ENCODE peak calls at places on chromosomes 11 and 22, in five cellular contexts. M is fibroblast of lung, S is hepatocyte, V is PC-9, Q is HCT116. Y is an unnamed sample.

GRCh38 chr11:133913761-133914160 is 43.0 kb downstream of the IGSF9B start:
- DNase-seq in V (no peak), M (no peak), S (no peak), Q (no peak), Y (no peak)

GRCh38 chr22:35335468-35335867 is 35.8 kb downstream of the TOM1 start:
- DNase-seq in Q (no peak), M (no peak), S (no peak), V (peak; percentile 61), Y (no peak)

GRCh38 chr11:198236-198806 is 5.4 kb downstream of the SCGB1C1 start:
- DNase-seq in Q (no peak), S (no peak), M (no peak), V (no peak), Y (no peak)

GRCh38 chr11:10305262-10305963 is 540 bp downstream of the ADM start:
- DNase-seq in S (peak; percentile 78), Q (no peak), V (no peak), M (peak; percentile 27), Y (peak; percentile 84)

GRCh38 chr11:63767415-63768231 is 952 bp downstream of the ZFTA start:
- DNase-seq in M (peak; percentile 91), V (peak; percentile 64), Q (peak; percentile 38), S (peak; percentile 78), Y (peak; percentile 74)

GRCh38 chr11:118911880-118912741 is 13.6 kb downstream of the BCL9L start:
- DNase-seq in V (peak; percentile 100), M (peak; percentile 86), S (peak; percentile 96), Q (peak; percentile 96), Y (peak; percentile 96)

GRCh38 chr22:39661842-39662676 is 91.5 kb downstream of the CACNA1I start:
- DNase-seq in M (no peak), S (peak; percentile 69), V (no peak), Q (no peak), Y (no peak)

GRCh38 chr11:63635762-63636465 is 21.7 kb upstream of the PLAAT3 start:
- DNase-seq in M (peak; percentile 71), S (peak; percentile 82), Q (peak; percentile 28), V (peak; percentile 51), Y (peak; percentile 74)

GRCh38 chr11:47132981-47133380 is 43.7 kb downstream of the ARFGAP2 start:
- DNase-seq in S (no peak), V (no peak), Q (no peak), M (no peak), Y (no peak)
- H3K27ac ChIP-seq in S (no peak overlapping the region), V (no peak overlapping the region), Q (no peak overlapping the region), M (no peak overlapping the region), Y (no peak overlapping the region)

DNA sequence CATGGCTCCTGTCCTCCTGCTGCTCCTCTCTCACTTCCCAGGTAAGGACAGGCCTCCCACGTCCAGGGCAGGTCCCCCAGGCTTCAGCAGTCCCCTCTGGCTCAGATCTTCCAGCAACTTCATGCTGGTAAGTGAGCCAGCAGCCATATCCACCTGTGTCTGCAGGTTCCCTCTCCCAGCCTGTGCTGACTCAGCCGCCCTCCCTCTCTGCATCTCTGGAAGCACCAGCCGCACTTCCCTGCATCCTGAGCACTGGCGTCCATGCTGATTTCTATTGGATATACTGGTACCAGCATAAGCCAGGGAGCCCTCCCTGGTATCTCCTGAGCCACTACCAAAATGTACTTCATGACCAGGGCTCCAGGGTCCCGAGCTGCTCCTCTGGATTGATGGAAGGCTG is 19.0 kb downstream of the RFPL3 start:
- DNase-seq in M (no peak), Q (no peak), S (no peak), V (peak; percentile 32), Y (no peak)
- H3K4me2 ChIP-seq in M (no peak overlapping the region), Q (no peak overlapping the region), S (no peak overlapping the region), V (no peak overlapping the region), Y (no peak overlapping the region)

GRCh38 chr11:95228081-95228859 is 2.7 kb downstream of the SESN3 start:
- DNase-seq in M (peak; percentile 35), V (no peak), S (no peak), Q (no peak), Y (peak; percentile 60)
- TF ChIP-seq EZH2 in M (no peak), V (no peak), S (no peak), Q (no peak), Y (no peak)

GRCh38 chr11:115303304-115303703 is 200.9 kb downstream of the CADM1 start:
- DNase-seq in V (no peak), Q (no peak), S (no peak), M (no peak), Y (no peak)

GRCh38 chr11:115301029-115301428 is 203.2 kb downstream of the CADM1 start:
- DNase-seq in V (no peak), M (no peak), S (no peak), Q (no peak), Y (no peak)

GRCh38 chr11:115303929-115304328 is 200.3 kb downstream of the CADM1 start:
- DNase-seq in V (no peak), M (no peak), Q (no peak), S (no peak), Y (no peak)

GRCh38 chr11:115297330-115297729 is 206.9 kb downstream of the CADM1 start:
- DNase-seq in S (no peak), M (no peak), V (no peak), Q (no peak), Y (no peak)

DNA sequence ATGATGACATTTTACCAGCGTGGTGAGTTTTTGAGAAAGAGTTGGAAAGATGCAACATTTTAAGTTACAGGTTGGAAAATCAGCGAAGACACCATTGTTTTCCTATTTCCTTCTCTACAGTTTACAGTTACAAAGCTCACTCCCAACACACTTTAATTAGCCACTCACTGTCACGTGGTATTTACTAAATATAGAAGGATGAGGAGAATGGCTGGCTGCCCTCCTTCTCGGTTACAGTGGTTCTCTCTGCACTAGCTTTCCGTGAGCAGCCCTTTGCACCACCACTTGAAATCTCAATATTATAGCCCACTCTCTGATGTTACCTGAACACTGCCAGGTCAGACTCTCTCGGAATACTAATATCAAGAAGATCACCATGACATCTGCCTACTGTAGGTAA is 205.6 kb downstream of the CADM1 start:
- DNase-seq in Q (no peak), S (no peak), V (no peak), M (no peak), Y (no peak)
- H3K27ac ChIP-seq in Q (no peak overlapping the region), S (no peak overlapping the region), V (no peak overlapping the region), M (no peak overlapping the region), Y (no peak overlapping the region)

GRCh38 chr11:16117989-16118810 is 238.1 kb downstream of the SOX6 start:
- DNase-seq in Q (no peak), S (no peak), M (no peak), V (no peak), Y (no peak)
- H3K4me2 ChIP-seq in Q (no peak overlapping the region), S (no peak overlapping the region), M (no peak overlapping the region), V (no peak overlapping the region), Y (no peak overlapping the region)

DNA sequence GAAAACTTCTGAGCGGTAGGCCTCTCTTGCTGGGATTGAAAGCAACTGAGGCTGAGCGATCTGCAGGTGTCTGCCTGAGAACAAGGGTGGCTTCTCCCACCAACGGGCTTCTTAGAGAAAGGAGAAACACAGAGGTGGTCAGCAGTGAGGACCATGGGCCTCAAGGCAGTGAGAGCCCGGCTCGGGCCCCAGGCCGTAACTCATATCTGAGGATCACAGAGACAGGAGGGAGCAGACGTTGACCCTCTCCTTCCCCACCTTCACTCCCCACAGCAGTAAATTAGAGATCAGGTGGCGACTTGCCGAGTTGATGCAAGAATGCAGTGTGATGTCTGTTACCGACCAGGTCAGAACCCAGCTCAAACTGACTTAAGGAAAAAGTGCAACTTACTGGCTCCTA is 51.0 kb upstream of the RTL6 start:
- DNase-seq in M (no peak), Q (no peak), S (no peak), V (no peak), Y (no peak)
- TF ChIP-seq EZH2 in M (no peak), Q (no peak), S (no peak), V (no peak), Y (no peak)

DNA sequence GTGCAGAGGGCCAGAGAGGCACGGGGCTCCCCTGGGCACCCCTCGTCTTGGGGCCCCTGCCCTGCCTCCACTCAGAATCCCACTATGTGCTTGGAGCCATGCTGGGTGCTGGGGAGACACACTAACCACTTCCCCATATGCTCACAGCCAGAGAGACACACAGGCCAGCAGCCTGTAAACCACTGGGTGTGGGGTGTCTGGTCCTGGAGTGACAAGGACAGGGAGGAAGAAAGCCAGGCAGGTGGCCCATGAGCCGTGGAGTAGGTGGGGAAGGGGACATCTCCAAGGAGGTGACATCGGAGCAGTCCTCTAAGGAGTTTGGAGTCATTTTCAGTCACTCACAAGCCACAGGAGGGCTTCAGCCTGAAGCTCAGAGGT is 58.9 kb downstream of the CDKN1C start:
- DNase-seq in M (no peak), S (no peak), Q (no peak), V (no peak), Y (peak; percentile 21)
- H3K27ac ChIP-seq in M (peak overlapping the region; percentile 84), S (peak overlapping the region; percentile 95), Q (no peak overlapping the region), V (no peak overlapping the region), Y (peak overlapping the region; percentile 94)